ENCODE peak calls at places on chromosomes 5 and 9, in eight cellular contexts. P is left ventricle myocardium inferior, C is lower leg skin, T is A549, X is body of pancreas, M is neural progenitor cell, V is hepatocyte, F is astrocyte of the spinal cord. J is an unnamed sample.
A peak's percentile ranks its signal among the peaks of the same experiment; 100 is the strongest.

GRCh38 chr5:132860742-132861141 is 5.5 kb downstream of the GDF9 start:
- DNase-seq in M (no peak), X (no peak), T (no peak), P (no peak), C (no peak), V (no peak), F (no peak), J (no peak)

GRCh38 chr9:34426340-34427074 is 31.9 kb downstream of the FAM219A start:
- DNase-seq in M (no peak), X (no peak), F (no peak), T (no peak), P (no peak), C (no peak), V (no peak), J (no peak)

GRCh38 chr9:82184524-82184923 is 196.0 kb downstream of the SPATA31D1 start:
- DNase-seq in C (no peak), V (no peak), F (no peak), P (no peak), X (no peak), M (no peak), T (no peak), J (peak; percentile 60)

GRCh38 chr5:14143843-14144585 is 872 bp downstream of the TRIO start:
- DNase-seq in V (peak; percentile 72), P (peak; percentile 49), M (peak; percentile 65), C (no peak), T (no peak), F (no peak), X (peak; percentile 41), J (peak; percentile 65)

GRCh38 chr9:107639426-107639825 is 149.9 kb upstream of the KLF4 start:
- DNase-seq in X (no peak), T (no peak), C (no peak), P (no peak), M (no peak), F (no peak), V (no peak), J (no peak)

GRCh38 chr9:32571969-32572899 is 725 bp downstream of the NDUFB6 start:
- DNase-seq in T (peak; percentile 79), C (peak; percentile 49), M (peak; percentile 85), X (peak; percentile 72), P (peak; percentile 58), F (peak; percentile 78), V (peak; percentile 89), J (peak; percentile 88)

GRCh38 chr5:84378961-84379360 is 5.7 kb downstream of the EDIL3 start:
- DNase-seq in P (no peak), T (no peak), M (no peak), X (no peak), C (no peak), F (peak; percentile 88), V (no peak), J (no peak)

GRCh38 chr5:173283318-173284288 is 44.6 kb downstream of the STC2 start:
- DNase-seq in F (peak; percentile 51), X (peak; percentile 85), C (no peak), P (peak; percentile 82), V (peak; percentile 90), T (peak; percentile 82), M (peak; percentile 85), J (peak; percentile 84)

GRCh38 chr5:73654171-73654811 is 28.3 kb downstream of the ARHGEF28 start:
- DNase-seq in V (peak; percentile 18), M (no peak), T (peak; percentile 31), C (no peak), P (no peak), X (no peak), F (no peak), J (peak; percentile 82)

GRCh38 chr5:76470978-76471377 is 67.9 kb downstream of the IQGAP2 start:
- DNase-seq in X (peak; percentile 25), T (no peak), F (no peak), C (no peak), M (no peak), P (no peak), V (no peak), J (no peak)
- H3K4me3 ChIP-seq in X (no peak overlapping the region), T (no peak overlapping the region), F (no peak overlapping the region), C (no peak overlapping the region), M (no peak overlapping the region), P (no peak overlapping the region), V (no peak overlapping the region), J (no peak overlapping the region)

DNA sequence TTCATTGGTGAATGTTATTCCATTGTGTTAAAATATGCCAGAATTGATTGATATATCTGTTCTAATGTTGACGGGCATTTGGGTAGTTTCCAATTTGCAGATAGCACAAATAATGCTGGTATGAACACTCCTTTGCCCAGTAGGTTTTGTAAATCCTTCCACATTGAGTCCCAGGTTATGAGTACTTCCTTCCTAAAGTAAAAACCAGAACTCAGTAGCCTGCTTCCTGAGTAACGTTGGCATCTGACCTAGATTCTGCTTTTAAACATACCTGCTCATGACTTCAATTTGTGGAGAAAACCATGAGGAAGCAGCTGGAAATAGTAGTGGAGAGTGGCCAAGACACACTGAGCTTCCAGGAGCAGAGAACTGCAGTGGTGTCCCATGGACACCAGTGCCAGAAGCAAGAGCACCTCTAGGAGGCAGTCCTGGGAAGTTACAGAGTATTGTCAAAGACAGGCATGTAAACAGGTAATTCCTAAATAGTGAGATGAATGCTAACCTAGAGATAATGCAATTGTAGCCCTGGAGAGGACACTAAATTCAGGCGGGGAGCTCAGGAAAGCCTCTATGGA is 24.3 kb upstream of the RASGRF2 start:
- DNase-seq in C (no peak), X (no peak), F (no peak), V (no peak), M (no peak), T (no peak), P (no peak), J (no peak)
- TF ChIP-seq CTCF in C (no peak), X (no peak), F (no peak), V (no peak), M (peak; percentile 32), T (no peak), P (no peak), J (peak; percentile 16)

GRCh38 chr5:157160001-157160400 is 6.1 kb downstream of the GARIN3 start:
- DNase-seq in V (no peak), F (no peak), M (no peak), X (no peak), T (no peak), P (no peak), C (no peak), J (no peak)
- H3K4me3 ChIP-seq in V (no peak overlapping the region), F (no peak overlapping the region), M (no peak overlapping the region), X (no peak overlapping the region), T (no peak overlapping the region), P (no peak overlapping the region), C (no peak overlapping the region), J (no peak overlapping the region)

DNA sequence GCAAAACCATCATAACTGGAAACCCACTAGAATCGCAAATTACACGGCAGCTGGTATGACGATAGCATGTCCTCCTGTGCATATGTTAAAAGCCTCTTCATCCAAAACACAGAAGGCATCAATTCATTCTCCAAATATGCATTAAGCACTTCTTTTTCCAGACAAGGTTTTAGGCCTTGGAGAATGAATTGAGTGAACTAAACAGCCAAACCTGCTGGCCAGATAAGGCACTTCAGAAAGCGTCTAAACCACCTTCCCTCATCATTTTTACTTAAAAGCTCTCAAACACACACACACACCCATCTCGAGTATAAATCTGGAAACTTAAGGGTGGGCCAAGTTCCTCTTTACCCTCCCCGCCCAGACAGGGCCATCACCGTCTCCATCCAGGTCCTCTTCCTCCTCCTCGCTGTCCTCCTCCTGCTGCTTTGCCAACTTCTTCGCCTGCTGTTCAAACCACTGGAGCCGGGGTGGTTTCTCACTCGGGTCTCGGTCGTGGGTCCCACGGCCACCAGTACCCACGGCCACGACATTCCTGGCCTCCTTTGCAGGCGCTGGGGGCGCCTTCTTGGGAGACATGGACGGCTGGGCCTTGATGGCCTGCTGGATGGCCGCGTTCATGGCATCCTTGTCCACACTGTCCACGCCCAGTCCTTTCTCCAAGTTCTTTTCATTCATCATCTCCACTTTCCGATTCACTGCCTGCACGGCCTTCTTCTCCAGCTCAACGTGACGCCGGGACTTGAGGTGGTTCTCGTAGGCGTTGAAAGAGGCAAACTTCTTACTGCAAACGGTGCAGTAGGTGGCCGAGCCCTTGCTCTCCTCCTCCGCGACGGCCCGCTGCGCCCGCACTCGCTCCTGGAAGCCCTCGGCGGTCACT is 696 bp downstream of the ZNF622 start:
- DNase-seq in M (no peak), P (no peak), C (no peak), F (peak; percentile 0), V (peak; percentile 25), X (no peak), T (no peak), J (peak; percentile 11)
- TF ChIP-seq CTCF in M (no peak), P (no peak), C (no peak), F (no peak), V (no peak), X (no peak), T (no peak), J (peak; percentile 4)

J was measured in GM12865.